ENCODE peak calls at places on chromosomes 5 and 9, in seven cellular contexts. One of them, this sample, is unnamed.

GRCh38 chr5:157516626-157517325 is 56.8 kb downstream of the NIPAL4 start:
- DNase-seq in K562: no peak
- DNase-seq in heart right ventricle: peak; percentile 31
- DNase-seq in cardiac muscle cell: peak; percentile 22
- DNase-seq in transverse colon: peak; percentile 39
- DNase-seq in lung: peak; percentile 47
- DNase-seq in fibroblast of lung: peak; percentile 97
- DNase-seq in this sample: peak; percentile 89

GRCh38 chr9:89515416-89515815 is 17.5 kb upstream of the SEMA4D start:
- DNase-seq in K562: no peak
- DNase-seq in heart right ventricle: no peak
- DNase-seq in cardiac muscle cell: no peak
- DNase-seq in transverse colon: no peak
- DNase-seq in lung: no peak
- DNase-seq in fibroblast of lung: no peak
- DNase-seq in this sample: no peak

GRCh38 chr5:149310488-149310887 is 34.8 kb upstream of the GRPEL2 start:
- DNase-seq in K562: no peak
- DNase-seq in heart right ventricle: no peak
- DNase-seq in cardiac muscle cell: no peak
- DNase-seq in transverse colon: no peak
- DNase-seq in lung: no peak
- DNase-seq in fibroblast of lung: no peak
- DNase-seq in this sample: no peak

GRCh38 chr9:14723301-14723700 is 768 bp upstream of the CER1 start:
- DNase-seq in K562: no peak
- DNase-seq in heart right ventricle: no peak
- DNase-seq in cardiac muscle cell: no peak
- DNase-seq in transverse colon: no peak
- DNase-seq in lung: no peak
- DNase-seq in fibroblast of lung: no peak
- DNase-seq in this sample: no peak

GRCh38 chr9:16152276-16153065 is 599.6 kb downstream of the CCDC171 start:
- DNase-seq in K562: no peak
- DNase-seq in heart right ventricle: no peak
- DNase-seq in cardiac muscle cell: peak; percentile 35
- DNase-seq in transverse colon: no peak
- DNase-seq in lung: no peak
- DNase-seq in fibroblast of lung: no peak
- DNase-seq in this sample: no peak

GRCh38 chr5:178230879-178231735 is 1.5 kb downstream of the PHYKPL start:
- DNase-seq in K562: no peak
- DNase-seq in heart right ventricle: no peak
- DNase-seq in cardiac muscle cell: no peak
- DNase-seq in transverse colon: peak; percentile 65
- DNase-seq in lung: no peak
- DNase-seq in fibroblast of lung: peak; percentile 48
- DNase-seq in this sample: no peak

GRCh38 chr5:121797677-121798518 is 53.8 kb upstream of the FTMT start:
- DNase-seq in K562: no peak
- DNase-seq in heart right ventricle: no peak
- DNase-seq in cardiac muscle cell: no peak
- DNase-seq in transverse colon: no peak
- DNase-seq in lung: no peak
- DNase-seq in fibroblast of lung: no peak
- DNase-seq in this sample: no peak

GRCh38 chr5:152264656-152265055 is 140.4 kb downstream of the NMUR2 start:
- DNase-seq in K562: no peak
- DNase-seq in heart right ventricle: no peak
- DNase-seq in cardiac muscle cell: no peak
- DNase-seq in transverse colon: no peak
- DNase-seq in lung: no peak
- DNase-seq in fibroblast of lung: no peak
- DNase-seq in this sample: no peak

GRCh38 chr9:134317431-134318414 is 8.5 kb upstream of the RXRA start:
- DNase-seq in K562: peak; percentile 39
- DNase-seq in heart right ventricle: peak; percentile 8
- DNase-seq in cardiac muscle cell: peak; percentile 44
- DNase-seq in transverse colon: no peak
- DNase-seq in lung: no peak
- DNase-seq in fibroblast of lung: no peak
- DNase-seq in this sample: peak; percentile 11

GRCh38 chr5:163916376-163916775 is 411.0 kb downstream of the MAT2B start:
- DNase-seq in K562: no peak
- DNase-seq in heart right ventricle: no peak
- DNase-seq in cardiac muscle cell: no peak
- DNase-seq in transverse colon: peak; percentile 39
- DNase-seq in lung: peak; percentile 45
- DNase-seq in fibroblast of lung: peak; percentile 24
- DNase-seq in this sample: no peak

GRCh38 chr9:134895849-134896833 is 15.5 kb downstream of the FCN2 start:
- DNase-seq in K562: no peak
- DNase-seq in heart right ventricle: peak; percentile 52
- DNase-seq in cardiac muscle cell: peak; percentile 39
- DNase-seq in transverse colon: no peak
- DNase-seq in lung: no peak
- DNase-seq in fibroblast of lung: peak; percentile 85
- DNase-seq in this sample: peak; percentile 94

GRCh38 chr5:94855543-94855942 is 237.1 kb downstream of the SLF1 start:
- DNase-seq in K562: no peak
- DNase-seq in heart right ventricle: no peak
- DNase-seq in cardiac muscle cell: no peak
- DNase-seq in transverse colon: no peak
- DNase-seq in lung: no peak
- DNase-seq in fibroblast of lung: no peak
- DNase-seq in this sample: no peak

GRCh38 chr9:124320062-124320973 is 62.6 kb downstream of the NEK6 start:
- DNase-seq in K562: peak; percentile 85
- DNase-seq in heart right ventricle: peak; percentile 66
- DNase-seq in cardiac muscle cell: peak; percentile 66
- DNase-seq in transverse colon: peak; percentile 75
- DNase-seq in lung: peak; percentile 74
- DNase-seq in fibroblast of lung: peak; percentile 68
- DNase-seq in this sample: peak; percentile 78

GRCh38 chr5:131366428-131366827 is 102.6 kb downstream of the CDC42SE2 start:
- DNase-seq in K562: no peak
- DNase-seq in heart right ventricle: no peak
- DNase-seq in cardiac muscle cell: no peak
- DNase-seq in transverse colon: no peak
- DNase-seq in lung: no peak
- DNase-seq in fibroblast of lung: peak; percentile 24
- DNase-seq in this sample: no peak

GRCh38 chr5:95956900-95957293 is 4.8 kb downstream of the ELL2 start:
- DNase-seq in K562: no peak
- DNase-seq in heart right ventricle: no peak
- DNase-seq in cardiac muscle cell: no peak
- DNase-seq in transverse colon: no peak
- DNase-seq in lung: no peak
- DNase-seq in fibroblast of lung: no peak
- DNase-seq in this sample: no peak

GRCh38 chr5:95959964-95960801 is 1.5 kb downstream of the ELL2 start:
- DNase-seq in K562: no peak
- DNase-seq in heart right ventricle: no peak
- DNase-seq in cardiac muscle cell: no peak
- DNase-seq in transverse colon: peak; percentile 16
- DNase-seq in lung: no peak
- DNase-seq in fibroblast of lung: peak; percentile 62
- DNase-seq in this sample: no peak

GRCh38 chr5:95959051-95959963 is 2.3 kb downstream of the ELL2 start:
- DNase-seq in K562: no peak
- DNase-seq in heart right ventricle: no peak
- DNase-seq in cardiac muscle cell: peak; percentile 27
- DNase-seq in transverse colon: peak; percentile 21
- DNase-seq in lung: no peak
- DNase-seq in fibroblast of lung: peak; percentile 48
- DNase-seq in this sample: no peak

GRCh38 chr5:95957804-95958203 is 3.8 kb downstream of the ELL2 start:
- DNase-seq in K562: no peak
- DNase-seq in heart right ventricle: no peak
- DNase-seq in cardiac muscle cell: no peak
- DNase-seq in transverse colon: no peak
- DNase-seq in lung: no peak
- DNase-seq in fibroblast of lung: no peak
- DNase-seq in this sample: no peak

GRCh38 chr5:95958308-95959014 is 3.2 kb downstream of the ELL2 start:
- DNase-seq in K562: no peak
- DNase-seq in heart right ventricle: no peak
- DNase-seq in cardiac muscle cell: no peak
- DNase-seq in transverse colon: peak; percentile 27
- DNase-seq in lung: no peak
- DNase-seq in fibroblast of lung: peak; percentile 43
- DNase-seq in this sample: no peak
- H3K4me3 ChIP-seq in K562: no peak overlapping the region
- H3K4me3 ChIP-seq in heart right ventricle: no peak overlapping the region
- H3K4me3 ChIP-seq in cardiac muscle cell: peak overlapping the region; percentile 98
- H3K4me3 ChIP-seq in transverse colon: peak overlapping the region; percentile 6
- H3K4me3 ChIP-seq in lung: peak overlapping the region; percentile 39
- H3K4me3 ChIP-seq in fibroblast of lung: peak overlapping the region; percentile 93
- H3K4me3 ChIP-seq in this sample: no peak overlapping the region

GRCh38 chr5:133850811-133851210 is 117.6 kb downstream of the C5orf15 start:
- DNase-seq in K562: no peak
- DNase-seq in heart right ventricle: no peak
- DNase-seq in cardiac muscle cell: no peak
- DNase-seq in transverse colon: no peak
- DNase-seq in lung: no peak
- DNase-seq in fibroblast of lung: no peak
- DNase-seq in this sample: no peak

GRCh38 chr5:133853972-133854371 is 114.5 kb downstream of the C5orf15 start:
- DNase-seq in K562: no peak
- DNase-seq in heart right ventricle: no peak
- DNase-seq in cardiac muscle cell: peak; percentile 36
- DNase-seq in transverse colon: no peak
- DNase-seq in lung: no peak
- DNase-seq in fibroblast of lung: no peak
- DNase-seq in this sample: no peak

GRCh38 chr5:133859073-133859472 is 109.4 kb downstream of the C5orf15 start:
- DNase-seq in K562: no peak
- DNase-seq in heart right ventricle: no peak
- DNase-seq in cardiac muscle cell: no peak
- DNase-seq in transverse colon: no peak
- DNase-seq in lung: no peak
- DNase-seq in fibroblast of lung: no peak
- DNase-seq in this sample: no peak

GRCh38 chr5:133849116-133849515 is 119.3 kb downstream of the C5orf15 start:
- DNase-seq in K562: no peak
- DNase-seq in heart right ventricle: no peak
- DNase-seq in cardiac muscle cell: no peak
- DNase-seq in transverse colon: no peak
- DNase-seq in lung: no peak
- DNase-seq in fibroblast of lung: no peak
- DNase-seq in this sample: no peak

DNA sequence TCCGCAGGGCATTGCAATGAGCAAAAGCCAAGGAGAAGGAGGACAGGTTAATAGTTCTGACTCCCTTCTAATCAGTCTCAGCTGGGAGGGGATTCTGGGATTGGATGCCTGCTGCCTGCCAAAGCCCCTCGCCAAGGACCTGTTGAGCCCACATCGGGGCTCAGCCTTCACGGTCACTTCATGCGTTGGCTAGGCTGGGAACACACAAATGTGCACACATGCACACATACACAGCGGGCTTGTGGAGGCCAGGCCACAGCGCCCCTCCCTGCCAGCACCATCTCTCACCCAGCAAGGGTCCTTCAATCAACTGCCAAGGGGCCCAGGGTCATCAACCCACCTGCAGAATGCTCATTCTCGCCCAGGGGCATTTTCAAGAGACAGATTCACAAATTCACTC is 113.9 kb downstream of the C5orf15 start:
- DNase-seq in K562: no peak
- DNase-seq in heart right ventricle: no peak
- DNase-seq in cardiac muscle cell: no peak
- DNase-seq in transverse colon: no peak
- DNase-seq in lung: no peak
- DNase-seq in fibroblast of lung: no peak
- DNase-seq in this sample: no peak
- H3K9me3 ChIP-seq in K562: peaks cover 2% of the 10 kb centered on the region
- H3K9me3 ChIP-seq in heart right ventricle: no peaks in the 10 kb centered on the region
- H3K9me3 ChIP-seq in cardiac muscle cell: no peaks in the 10 kb centered on the region
- H3K9me3 ChIP-seq in transverse colon: no peaks in the 10 kb centered on the region
- H3K9me3 ChIP-seq in lung: no peaks in the 10 kb centered on the region
- H3K9me3 ChIP-seq in fibroblast of lung: no peaks in the 10 kb centered on the region
- H3K9me3 ChIP-seq in this sample: no peaks in the 10 kb centered on the region

GRCh38 chr5:91373016-91373415 is 10.1 kb downstream of the ARRDC3 start:
- DNase-seq in K562: no peak
- DNase-seq in heart right ventricle: no peak
- DNase-seq in cardiac muscle cell: no peak
- DNase-seq in transverse colon: no peak
- DNase-seq in lung: no peak
- DNase-seq in fibroblast of lung: no peak
- DNase-seq in this sample: no peak

GRCh38 chr5:91378683-91379601 is 4.2 kb downstream of the ARRDC3 start:
- DNase-seq in K562: no peak
- DNase-seq in heart right ventricle: no peak
- DNase-seq in cardiac muscle cell: no peak
- DNase-seq in transverse colon: no peak
- DNase-seq in lung: no peak
- DNase-seq in fibroblast of lung: no peak
- DNase-seq in this sample: no peak

GRCh38 chr5:91369480-91369879 is 13.6 kb downstream of the ARRDC3 start:
- DNase-seq in K562: no peak
- DNase-seq in heart right ventricle: no peak
- DNase-seq in cardiac muscle cell: no peak
- DNase-seq in transverse colon: no peak
- DNase-seq in lung: no peak
- DNase-seq in fibroblast of lung: no peak
- DNase-seq in this sample: no peak

GRCh38 chr5:91367908-91368648 is 15.0 kb downstream of the ARRDC3 start:
- DNase-seq in K562: no peak
- DNase-seq in heart right ventricle: no peak
- DNase-seq in cardiac muscle cell: no peak
- DNase-seq in transverse colon: no peak
- DNase-seq in lung: no peak
- DNase-seq in fibroblast of lung: no peak
- DNase-seq in this sample: no peak

DNA sequence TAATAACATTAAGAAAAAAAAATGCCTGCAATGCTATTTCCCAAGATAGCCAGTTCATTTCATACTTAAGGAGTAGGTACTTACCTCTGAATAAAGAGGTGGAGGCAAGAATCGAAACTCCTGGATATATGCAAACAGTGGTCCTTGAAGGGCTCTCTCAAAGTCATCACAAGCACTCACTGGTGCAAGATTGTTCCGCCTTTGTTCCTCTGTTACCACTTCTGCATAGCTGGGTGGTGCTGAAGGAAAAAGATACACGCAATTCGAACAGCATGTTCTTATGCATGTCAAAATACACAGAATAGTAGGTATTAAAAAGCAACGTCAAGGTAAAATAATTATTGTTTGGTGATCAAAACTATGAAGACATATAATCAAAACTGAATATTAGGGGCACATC is 9.5 kb downstream of the ARRDC3 start:
- DNase-seq in K562: no peak
- DNase-seq in heart right ventricle: no peak
- DNase-seq in cardiac muscle cell: peak; percentile 33
- DNase-seq in transverse colon: no peak
- DNase-seq in lung: peak; percentile 55
- DNase-seq in fibroblast of lung: no peak
- DNase-seq in this sample: no peak
- H3K4me3 ChIP-seq in K562: no peak overlapping the region
- H3K4me3 ChIP-seq in heart right ventricle: no peak overlapping the region
- H3K4me3 ChIP-seq in cardiac muscle cell: no peak overlapping the region
- H3K4me3 ChIP-seq in transverse colon: no peak overlapping the region
- H3K4me3 ChIP-seq in lung: no peak overlapping the region
- H3K4me3 ChIP-seq in fibroblast of lung: no peak overlapping the region
- H3K4me3 ChIP-seq in this sample: no peak overlapping the region

GRCh38 chr5:3032513-3032912 is 281.0 kb upstream of the IRX2 start:
- DNase-seq in K562: no peak
- DNase-seq in heart right ventricle: no peak
- DNase-seq in cardiac muscle cell: no peak
- DNase-seq in transverse colon: no peak
- DNase-seq in lung: no peak
- DNase-seq in fibroblast of lung: no peak
- DNase-seq in this sample: no peak
- H3K9me3 ChIP-seq in K562: no peaks in the 10 kb centered on the region
- H3K9me3 ChIP-seq in heart right ventricle: no peaks in the 10 kb centered on the region
- H3K9me3 ChIP-seq in cardiac muscle cell: no peaks in the 10 kb centered on the region
- H3K9me3 ChIP-seq in transverse colon: no peaks in the 10 kb centered on the region
- H3K9me3 ChIP-seq in lung: no peaks in the 10 kb centered on the region
- H3K9me3 ChIP-seq in fibroblast of lung: no peaks in the 10 kb centered on the region
- H3K9me3 ChIP-seq in this sample: no peaks in the 10 kb centered on the region

This sample was measured in ovary.